ENCODE peak calls at places on chromosomes 5 and 9, in four cellular contexts. W is body of pancreas; Z is psoas muscle; I is CD4-positive, alpha-beta T cell. T is an unnamed sample.

GRCh38 chr5:170986598-170986997 is 124.8 kb downstream of the RANBP17 start:
- DNase-seq in W (no peak), Z (no peak), I (no peak), T (no peak)

GRCh38 chr5:106454050-106454449 is 1216.7 kb downstream of the EFNA5 start:
- DNase-seq in I (no peak), W (no peak), Z (no peak), T (no peak)

GRCh38 chr5:112004867-112005532 is 248.0 kb upstream of the NREP start:
- DNase-seq in I (no peak), Z (no peak), W (no peak), T (no peak)

GRCh38 chr5:67815455-67816391 is 399.8 kb upstream of the PIK3R1 start:
- DNase-seq in W (peak), I (no peak), Z (no peak), T (no peak)

GRCh38 chr9:107866912-107867311 is 377.3 kb upstream of the KLF4 start:
- DNase-seq in W (no peak), Z (no peak), I (no peak), T (no peak)

GRCh38 chr9:8329561-8330283 is 530.1 kb upstream of the DMAC1 start:
- DNase-seq in W (no peak), I (no peak), Z (no peak), T (no peak)

GRCh38 chr5:76771705-76772405 is 47.0 kb upstream of the F2RL1 start:
- DNase-seq in I (no peak), Z (no peak), W (no peak), T (no peak)

GRCh38 chr9:122265265-122265900 is 701 bp downstream of the MRRF start:
- DNase-seq in I (no peak), W (no peak), Z (no peak), T (peak)

GRCh38 chr9:133439337-133439736 is 17.2 kb downstream of the ADAMTS13 start:
- DNase-seq in W (no peak), Z (no peak), I (no peak), T (no peak)

GRCh38 chr5:139138109-139138508 is 60.1 kb downstream of the SIL1 start:
- DNase-seq in Z (no peak), I (no peak), W (no peak), T (no peak)

GRCh38 chr9:6563036-6563435 is 82.5 kb downstream of the GLDC start:
- DNase-seq in Z (no peak), I (no peak), W (no peak), T (no peak)

GRCh38 chr5:123487298-123487697 is 24.7 kb upstream of the CSNK1G3 start:
- DNase-seq in Z (no peak), W (no peak), I (no peak), T (no peak)

GRCh38 chr5:91670565-91670964 is 287.4 kb upstream of the ARRDC3 start:
- DNase-seq in I (no peak), Z (no peak), W (no peak), T (no peak)

GRCh38 chr9:107539427-107540154 is 50.0 kb upstream of the KLF4 start:
- DNase-seq in W (no peak), Z (peak), I (no peak), T (no peak)

GRCh38 chr5:53262348-53262970 is 152.9 kb upstream of the MOCS2 start:
- DNase-seq in I (no peak), W (peak), Z (no peak), T (no peak)

GRCh38 chr5:53362521-53362941 is 117.9 kb upstream of the FST start:
- DNase-seq in I (no peak), Z (no peak), W (no peak), T (no peak)

GRCh38 chr9:27572566-27572917 is 739 bp downstream of the C9orf72 start:
- DNase-seq in W (peak), I (peak), Z (no peak), T (no peak)

DNA sequence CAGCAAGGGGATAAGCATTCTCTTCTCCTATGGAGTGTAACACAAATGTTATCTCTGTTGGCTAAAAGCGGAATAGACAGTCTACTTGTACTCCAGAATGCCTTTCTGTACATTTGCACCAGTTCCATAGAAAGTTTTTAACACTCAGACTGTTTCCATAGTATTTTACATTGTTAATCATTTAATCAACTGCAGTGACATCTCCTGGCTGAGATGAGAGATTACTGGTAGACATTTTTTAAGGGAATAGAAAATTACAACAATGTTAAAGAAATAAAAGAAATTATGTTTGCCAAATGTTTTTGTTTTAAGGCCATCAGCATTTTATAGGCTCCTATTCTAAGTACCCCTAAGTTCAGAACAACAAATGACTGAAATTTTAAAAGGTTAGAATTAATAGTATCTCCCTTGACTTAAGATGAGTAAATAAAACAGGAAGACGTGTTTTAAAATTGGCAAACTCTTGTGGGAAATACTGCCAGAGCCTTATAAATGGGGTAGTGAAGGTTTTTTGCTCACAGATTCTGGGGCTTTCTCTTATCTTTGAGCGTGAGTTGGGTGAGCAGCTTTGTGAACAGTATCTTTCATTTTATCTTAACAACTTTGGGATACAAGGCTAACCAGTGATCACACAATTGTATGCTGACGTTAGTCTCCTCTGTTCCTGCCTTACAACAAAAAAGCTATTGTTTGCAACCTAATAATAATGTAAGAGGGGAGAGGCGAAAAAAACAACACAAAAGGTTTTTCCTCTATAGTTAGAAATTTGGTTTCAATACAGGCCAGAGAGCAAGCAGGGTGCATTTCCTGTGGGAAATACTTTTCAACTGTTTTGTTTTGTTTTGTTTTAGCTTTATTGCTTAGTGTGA is 294.4 kb downstream of the FBXL7 start:
- DNase-seq in Z (no peak), I (no peak), W (no peak), T (no peak)
- TF ChIP-seq CTCF in Z (peak), I (no peak), W (no peak), T (no peak)

GRCh38 chr9:16265671-16266070 is 604.8 kb downstream of the BNC2 start:
- DNase-seq in Z (no peak), I (no peak), W (no peak), T (no peak)

GRCh38 chr9:16262467-16263261 is 607.8 kb downstream of the BNC2 start:
- DNase-seq in Z (no peak), W (no peak), I (no peak), T (no peak)

GRCh38 chr9:16267336-16268036 is 603.0 kb downstream of the BNC2 start:
- DNase-seq in Z (no peak), W (no peak), I (no peak), T (no peak)

GRCh38 chr9:16268037-16269010 is 602.1 kb downstream of the BNC2 start:
- DNase-seq in W (no peak), Z (no peak), I (no peak), T (no peak)

GRCh38 chr9:16266648-16267276 is 603.7 kb downstream of the BNC2 start:
- DNase-seq in Z (no peak), I (no peak), W (no peak), T (no peak)
- TF ChIP-seq CTCF in Z (peak), I (no peak), W (no peak), T (peak)

DNA sequence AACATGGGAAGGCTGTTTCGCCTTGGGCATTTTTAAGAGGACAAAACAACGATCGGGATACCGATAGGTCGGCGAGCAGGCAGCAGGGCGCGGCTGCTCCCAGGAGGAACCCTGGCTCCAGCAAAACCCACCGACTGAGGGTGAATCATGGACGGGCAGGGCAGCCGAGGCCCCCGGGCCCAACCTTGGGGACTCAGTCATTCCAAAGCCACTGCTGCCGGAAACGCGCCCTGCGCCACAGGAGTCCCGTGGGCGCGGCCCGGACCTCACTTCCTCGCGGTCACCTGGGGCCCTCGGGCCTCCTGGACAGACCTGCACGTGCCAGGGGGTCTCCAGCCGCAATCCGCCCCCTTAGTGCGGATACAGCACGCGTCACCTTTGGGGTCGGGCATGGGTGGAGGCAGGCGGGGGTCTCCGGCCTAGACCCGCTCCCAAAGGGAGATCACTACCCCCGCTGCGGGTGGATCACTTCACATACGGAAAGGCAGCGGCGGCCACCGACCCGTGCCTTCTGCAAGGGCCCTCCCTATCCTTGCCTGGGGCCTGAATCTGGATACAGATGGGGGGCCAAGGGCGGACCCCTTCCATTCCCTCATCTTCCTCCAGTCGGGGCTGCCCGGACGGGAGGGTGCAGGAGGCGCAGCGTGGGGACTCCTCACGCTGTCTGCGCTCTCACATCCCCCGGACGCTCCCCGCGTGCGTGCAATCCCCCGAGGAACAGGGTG is 728 bp downstream of the TXN start:
- DNase-seq in I (peak), Z (peak), W (peak), T (peak)
- TF ChIP-seq CTCF in I (no peak), Z (no peak), W (no peak), T (no peak)

GRCh38 chr5:14242447-14242846 is 99.3 kb downstream of the TRIO start:
- DNase-seq in I (no peak), Z (no peak), W (no peak), T (no peak)
- TF ChIP-seq CTCF in I (no peak), Z (no peak), W (no peak), T (no peak)

DNA sequence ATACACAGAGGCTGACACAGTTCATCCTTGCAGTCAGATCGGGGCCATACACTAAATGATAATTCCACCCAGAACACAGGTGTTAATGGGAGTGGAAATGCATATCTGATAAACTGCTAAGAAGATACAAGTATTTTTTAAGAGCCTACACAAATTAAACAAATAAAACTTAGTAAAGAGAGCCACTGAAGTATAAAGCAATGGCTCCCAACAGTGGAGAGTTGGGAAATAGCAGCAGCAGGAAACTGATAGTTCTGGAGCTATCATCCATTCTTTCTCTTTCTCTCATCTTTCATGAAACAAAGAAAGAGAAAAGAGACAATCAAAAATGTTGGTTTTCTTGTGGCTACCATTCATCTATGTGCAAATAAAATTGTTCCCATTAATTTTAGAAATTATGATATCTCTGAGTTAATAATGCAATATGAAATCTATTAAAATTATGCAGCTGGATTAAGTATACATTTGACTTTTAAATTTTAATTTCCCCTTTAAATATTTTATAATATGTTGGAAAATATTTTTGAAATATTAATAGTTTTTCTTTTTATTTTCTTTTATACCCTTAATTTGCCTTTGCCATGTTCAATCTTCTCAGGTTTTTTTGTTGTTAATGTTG is 120.8 kb downstream of the EMB start:
- DNase-seq in Z (no peak), I (no peak), W (no peak), T (no peak)
- TF ChIP-seq CTCF in Z (no peak), I (no peak), W (no peak), T (no peak)

GRCh38 chr5:113678202-113678601 is 164.7 kb downstream of the YTHDC2 start:
- DNase-seq in Z (no peak), W (no peak), I (no peak), T (no peak)

GRCh38 chr5:113675166-113675565 is 161.7 kb downstream of the YTHDC2 start:
- DNase-seq in Z (no peak), I (no peak), W (no peak), T (no peak)

GRCh38 chr5:113682497-113683136 is 169.1 kb downstream of the YTHDC2 start:
- DNase-seq in W (no peak), Z (no peak), I (no peak), T (no peak)

GRCh38 chr5:113680534-113680933 is 167.0 kb downstream of the YTHDC2 start:
- DNase-seq in I (no peak), Z (no peak), W (no peak), T (no peak)

DNA sequence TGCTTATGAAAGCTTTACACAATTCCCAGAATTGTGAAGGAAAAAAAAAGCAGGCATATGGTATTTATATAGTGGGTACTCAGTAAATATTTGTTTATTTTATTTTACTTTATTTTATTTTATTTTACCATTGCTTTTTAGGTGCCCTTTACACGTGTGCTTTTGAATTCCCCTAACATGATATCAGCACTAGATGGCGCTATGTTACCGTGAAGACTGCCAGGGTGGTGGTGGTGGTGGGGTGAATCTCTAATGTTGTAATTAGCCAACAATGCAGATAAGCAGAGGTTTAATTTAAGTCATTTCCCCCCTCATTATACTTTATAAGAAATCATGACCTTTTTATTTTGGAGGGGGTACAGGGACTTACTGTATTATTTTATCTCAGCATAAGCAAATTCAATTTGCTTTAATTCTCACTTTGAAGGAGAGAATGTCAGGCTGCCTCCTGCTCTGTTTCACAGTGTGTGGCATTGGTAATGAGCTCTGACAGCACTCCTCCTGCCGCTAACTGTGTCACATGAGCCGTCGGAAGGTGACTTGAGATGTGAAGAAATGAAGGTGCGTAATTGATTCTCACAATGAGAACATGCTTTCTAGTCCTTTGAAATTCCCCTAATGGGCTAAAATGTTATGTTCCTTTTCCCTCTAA is 165.6 kb downstream of the YTHDC2 start:
- DNase-seq in I (no peak), Z (no peak), W (peak), T (no peak)
- TF ChIP-seq CTCF in I (peak), Z (peak), W (peak), T (no peak)

GRCh38 chr9:97925497-97926334 is 3.4 kb upstream of the TRMO start:
- DNase-seq in I (no peak), Z (no peak), W (no peak), T (no peak)

GRCh38 chr9:97924386-97924785 is 2.1 kb upstream of the TRMO start:
- DNase-seq in W (no peak), I (no peak), Z (no peak), T (no peak)

GRCh38 chr9:97921959-97922905 is at the start of gene TRMO:
- DNase-seq in Z (peak), W (peak), I (peak), T (peak)

GRCh38 chr9:97919217-97919813 is 3.0 kb downstream of the TRMO start:
- DNase-seq in I (no peak), Z (no peak), W (no peak), T (no peak)

GRCh38 chr9:97923529-97924108 is 1.3 kb upstream of the TRMO start:
- DNase-seq in W (peak), I (peak), Z (peak), T (peak)
- TF ChIP-seq CTCF in W (peak), I (peak), Z (peak), T (peak)